ENCODE peak calls at places on chromosomes 7 and 10, in eight cellular contexts. M, Z, B, A, K, P, R and E are unnamed samples.

GRCh38 chr7:2172311-2173183 is 60.2 kb downstream of the MAD1L1 start:
- DNase-seq in Z (peak), M (no peak), B (peak), R (peak), A (peak), K (no peak), P (peak), E (no peak)

GRCh38 chr7:79199266-79199665 is 254.2 kb downstream of the MAGI2 start:
- DNase-seq in A (no peak), K (no peak), M (no peak), R (no peak), P (no peak), Z (no peak), B (no peak), E (no peak)

GRCh38 chr10:21972584-21972983 is 30.9 kb downstream of the DNAJC1 start:
- DNase-seq in M (no peak), P (no peak), K (no peak), Z (no peak), B (no peak), R (no peak), A (no peak), E (no peak)

GRCh38 chr7:1667566-1668485 is 2.3 kb upstream of the ELFN1 start:
- DNase-seq in B (no peak), R (no peak), A (no peak), M (peak), P (peak), K (peak), Z (no peak), E (no peak)

GRCh38 chr7:63025815-63026214 is 972.8 kb upstream of the ZNF722 start:
- DNase-seq in K (no peak), R (no peak), A (no peak), P (no peak), M (no peak), B (no peak), Z (no peak), E (no peak)

GRCh38 chr7:73799282-73800141 is 29.4 kb upstream of the CLDN3 start:
- DNase-seq in R (no peak), B (no peak), Z (no peak), A (no peak), K (no peak), P (no peak), M (no peak), E (no peak)

GRCh38 chr7:22726849-22727792 is at the start of gene IL6:
- DNase-seq in K (peak), P (peak), A (peak), B (peak), R (peak), Z (peak), M (peak), E (peak)

GRCh38 chr10:79078367-79079073 is 9.8 kb downstream of the ZMIZ1 start:
- DNase-seq in A (no peak), B (peak), M (no peak), Z (no peak), P (no peak), R (no peak), K (no peak), E (no peak)

GRCh38 chr10:120945801-120946302 is 94.7 kb downstream of the WDR11 start:
- DNase-seq in M (peak), K (no peak), B (peak), Z (no peak), P (no peak), R (no peak), A (no peak), E (no peak)

GRCh38 chr10:120691623-120692022 is 159.5 kb upstream of the WDR11 start:
- DNase-seq in P (no peak), A (no peak), Z (no peak), K (no peak), R (no peak), M (no peak), B (no peak), E (no peak)

GRCh38 chr10:116521424-116522305 is 24.1 kb upstream of the PNLIP start:
- DNase-seq in P (no peak), Z (no peak), B (peak), A (no peak), K (peak), M (no peak), R (peak), E (no peak)

GRCh38 chr7:31311465-31312074 is 29.0 kb downstream of the NEUROD6 start:
- DNase-seq in B (no peak), R (no peak), K (no peak), M (no peak), Z (no peak), A (no peak), P (no peak), E (no peak)

GRCh38 chr10:110530131-110530831 is 32.6 kb downstream of the DUSP5 start:
- DNase-seq in K (no peak), P (peak), M (no peak), Z (peak), R (peak), B (peak), A (no peak), E (no peak)

GRCh38 chr10:45466784-45467183 is 92.8 kb downstream of the ALOX5 start:
- DNase-seq in M (no peak), Z (no peak), K (no peak), P (no peak), B (no peak), A (no peak), R (no peak), E (no peak)

GRCh38 chr10:25678666-25679065 is 255.4 kb upstream of the MYO3A start:
- DNase-seq in P (no peak), R (no peak), M (no peak), A (no peak), K (no peak), B (no peak), Z (no peak), E (no peak)

GRCh38 chr7:91266931-91267557 is 2.8 kb downstream of the FZD1 start:
- DNase-seq in M (no peak), R (no peak), Z (no peak), B (no peak), K (no peak), A (no peak), P (no peak), E (no peak)

GRCh38 chr10:128646956-128647355 is 520.7 kb upstream of the MKI67 start:
- DNase-seq in B (no peak), M (no peak), P (no peak), R (no peak), A (no peak), Z (no peak), K (no peak), E (no peak)

GRCh38 chr7:110573862-110574528 is 516.9 kb upstream of the LRRN3 start:
- DNase-seq in B (peak), A (peak), Z (no peak), R (peak), P (no peak), K (no peak), M (no peak), E (peak)

GRCh38 chr7:110179037-110179436 is 911.9 kb upstream of the LRRN3 start:
- DNase-seq in B (no peak), K (no peak), A (no peak), P (no peak), R (no peak), M (no peak), Z (no peak), E (no peak)

GRCh38 chr10:51804861-51805260 is 105.5 kb upstream of the CSTF2T start:
- DNase-seq in A (no peak), B (peak), Z (no peak), K (no peak), P (no peak), R (peak), M (no peak), E (no peak)

GRCh38 chr10:131002031-131002861 is 309.3 kb downstream of the TCERG1L start:
- DNase-seq in R (no peak), Z (no peak), B (no peak), K (no peak), A (no peak), P (no peak), M (no peak), E (no peak)

GRCh38 chr7:44561962-44562621 is 11.6 kb downstream of the DDX56 start:
- DNase-seq in K (peak), R (peak), B (peak), Z (no peak), P (no peak), M (no peak), A (no peak), E (no peak)

GRCh38 chr10:18216482-18216881 is 76.3 kb downstream of the CACNB2 start:
- DNase-seq in K (no peak), Z (no peak), P (no peak), R (peak), M (no peak), B (no peak), A (no peak), E (no peak)

DNA sequence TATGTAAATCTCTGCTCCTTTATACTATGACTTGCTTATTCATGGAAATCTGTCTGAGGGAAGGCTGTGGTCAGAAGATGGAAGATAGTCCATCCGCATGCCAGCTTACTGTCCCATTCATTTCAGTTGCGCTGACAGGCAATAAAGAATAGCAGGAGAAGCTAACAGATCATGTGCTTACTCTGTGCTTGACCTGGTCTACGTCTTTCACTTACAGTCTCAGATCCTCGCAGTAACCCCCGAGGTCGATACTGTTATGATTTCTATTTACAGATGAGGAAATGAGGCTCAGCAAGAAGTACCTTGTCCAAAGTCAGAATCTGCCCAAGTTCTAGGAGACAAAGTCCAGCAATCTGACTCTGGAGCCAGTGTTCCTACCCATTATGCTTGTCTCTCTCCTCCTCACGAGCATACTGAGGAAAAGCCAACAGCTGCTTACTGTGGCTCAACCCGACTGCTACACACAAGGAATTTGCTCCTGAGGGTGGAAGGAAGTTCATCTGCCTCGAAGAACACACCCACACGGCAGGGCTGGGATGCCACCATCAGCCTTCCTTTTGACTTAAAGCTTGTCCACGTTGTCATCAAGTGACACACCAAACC is 74.2 kb downstream of the MINPP1 start:
- DNase-seq in K (no peak), M (no peak), R (peak), B (peak), Z (no peak), A (no peak), P (no peak), E (no peak)
- H3K4me3 ChIP-seq in K (no peak), M (no peak), R (no peak), B (no peak), Z (no peak), A (no peak), P (no peak), E (no peak)

GRCh38 chr10:132696204-132696603 is 89.7 kb downstream of the NKX6-2 start:
- DNase-seq in R (no peak), P (peak), B (no peak), A (no peak), Z (no peak), M (no peak), K (no peak), E (no peak)
- TF ChIP-seq CTCF in R (no peak), P (no peak), B (no peak), A (no peak), Z (no peak), M (no peak), K (no peak), E (no peak)

DNA sequence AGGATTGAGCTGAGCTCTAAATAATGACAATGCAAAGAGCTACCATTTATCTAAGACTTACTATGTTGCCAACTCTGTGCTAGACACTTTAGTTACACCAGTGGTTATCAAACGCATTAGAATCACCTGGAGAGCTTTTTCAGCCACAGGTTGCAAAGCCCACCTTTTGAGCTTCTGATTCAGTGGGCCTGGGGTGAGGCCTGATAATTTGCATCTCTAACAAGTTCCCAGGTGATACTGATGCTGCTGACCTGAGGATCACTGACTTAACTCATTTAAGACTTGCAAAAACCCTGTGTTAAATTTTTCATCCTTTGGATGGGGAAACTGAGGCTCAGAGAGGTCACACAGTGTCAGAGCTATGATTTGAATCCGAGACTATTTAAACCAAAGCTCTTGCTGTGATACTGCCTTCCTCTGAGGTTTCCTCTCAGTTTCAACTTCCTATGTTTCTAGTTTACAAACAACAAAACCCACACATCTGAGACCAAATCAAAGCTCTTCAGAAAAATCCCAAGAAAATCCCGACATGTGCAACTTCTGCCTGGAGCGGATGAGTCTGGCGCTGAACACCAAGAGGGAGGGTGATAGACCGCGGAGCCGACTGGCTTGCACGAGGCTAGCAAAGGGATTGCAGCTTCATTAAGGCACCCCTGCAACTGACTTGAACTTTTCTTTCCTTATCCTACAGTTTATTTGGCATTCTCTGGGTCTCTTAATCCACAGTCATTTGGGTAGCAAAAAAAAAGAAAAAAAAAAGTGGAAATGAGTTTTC is 124.9 kb downstream of the CYP26A1 start:
- DNase-seq in Z (no peak), R (peak), K (no peak), M (no peak), P (no peak), A (no peak), B (peak), E (no peak)
- H3K4me3 ChIP-seq in Z (no peak), R (peak), K (no peak), M (peak), P (peak), A (peak), B (no peak), E (peak)

DNA sequence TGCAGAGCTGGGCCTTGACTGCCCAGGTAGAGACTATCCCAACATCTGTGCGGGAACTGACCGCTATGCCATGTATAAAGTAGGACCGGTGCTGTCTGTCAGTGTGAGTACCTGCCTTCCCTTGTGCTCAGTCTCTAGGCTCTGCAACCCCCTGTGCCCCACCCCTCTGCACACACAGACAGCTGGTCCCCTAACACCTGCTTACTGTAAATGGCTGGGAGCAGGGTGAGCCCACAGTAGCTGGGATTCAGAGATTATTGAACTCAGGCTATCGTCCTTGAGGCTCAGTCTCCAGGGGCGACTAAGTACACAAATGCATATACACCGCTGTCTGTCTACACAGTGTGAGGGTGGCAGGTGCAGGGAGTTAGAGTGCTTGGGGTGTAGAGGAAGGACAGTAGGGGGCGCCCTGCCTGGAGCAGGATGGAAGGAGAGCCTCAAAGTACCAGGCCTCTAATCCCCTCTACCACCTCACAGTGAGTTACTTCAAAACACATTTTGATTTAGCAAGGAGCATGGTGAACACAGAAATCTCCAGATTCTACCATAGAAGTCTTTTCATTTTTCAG is 12.9 kb downstream of the UPP1 start:
- DNase-seq in K (no peak), A (no peak), B (no peak), P (no peak), Z (no peak), R (no peak), M (no peak), E (no peak)
- TF ChIP-seq CTCF in K (peak), A (peak), B (peak), P (peak), Z (no peak), R (peak), M (no peak), E (peak)

GRCh38 chr7:27176343-27176731 is 2.2 kb upstream of the HOXA10 start:
- DNase-seq in Z (no peak), K (no peak), M (peak), B (no peak), R (no peak), P (no peak), A (no peak), E (no peak)
- H3K4me3 ChIP-seq in Z (no peak), K (no peak), M (peak), B (no peak), R (no peak), P (no peak), A (peak), E (peak)

DNA sequence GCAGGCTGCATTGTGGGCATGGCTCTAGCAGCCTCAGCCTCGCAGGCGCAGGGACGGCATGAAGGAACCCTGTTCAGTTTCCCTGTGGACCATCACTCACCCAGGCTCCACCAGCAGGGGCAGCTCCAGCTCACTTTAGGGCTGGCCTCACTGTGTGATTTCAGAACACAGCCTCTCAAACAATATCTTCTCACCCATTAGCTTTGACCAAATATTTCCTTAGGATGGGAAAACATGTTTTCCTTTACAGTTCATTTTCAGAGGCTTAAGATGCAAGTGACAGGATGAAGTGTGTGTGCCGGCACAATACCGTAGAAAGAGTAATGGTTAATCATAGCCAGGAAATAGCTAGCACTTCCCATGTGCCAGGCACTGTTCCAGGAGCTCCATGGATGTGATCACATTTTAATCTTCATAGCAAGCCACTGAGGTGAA is 58.2 kb downstream of the LANCL2 start:
- DNase-seq in B (no peak), M (no peak), Z (no peak), P (no peak), A (no peak), K (no peak), R (peak), E (no peak)
- TF ChIP-seq CTCF in B (no peak), M (no peak), Z (no peak), P (no peak), A (peak), K (no peak), R (peak), E (peak)

DNA sequence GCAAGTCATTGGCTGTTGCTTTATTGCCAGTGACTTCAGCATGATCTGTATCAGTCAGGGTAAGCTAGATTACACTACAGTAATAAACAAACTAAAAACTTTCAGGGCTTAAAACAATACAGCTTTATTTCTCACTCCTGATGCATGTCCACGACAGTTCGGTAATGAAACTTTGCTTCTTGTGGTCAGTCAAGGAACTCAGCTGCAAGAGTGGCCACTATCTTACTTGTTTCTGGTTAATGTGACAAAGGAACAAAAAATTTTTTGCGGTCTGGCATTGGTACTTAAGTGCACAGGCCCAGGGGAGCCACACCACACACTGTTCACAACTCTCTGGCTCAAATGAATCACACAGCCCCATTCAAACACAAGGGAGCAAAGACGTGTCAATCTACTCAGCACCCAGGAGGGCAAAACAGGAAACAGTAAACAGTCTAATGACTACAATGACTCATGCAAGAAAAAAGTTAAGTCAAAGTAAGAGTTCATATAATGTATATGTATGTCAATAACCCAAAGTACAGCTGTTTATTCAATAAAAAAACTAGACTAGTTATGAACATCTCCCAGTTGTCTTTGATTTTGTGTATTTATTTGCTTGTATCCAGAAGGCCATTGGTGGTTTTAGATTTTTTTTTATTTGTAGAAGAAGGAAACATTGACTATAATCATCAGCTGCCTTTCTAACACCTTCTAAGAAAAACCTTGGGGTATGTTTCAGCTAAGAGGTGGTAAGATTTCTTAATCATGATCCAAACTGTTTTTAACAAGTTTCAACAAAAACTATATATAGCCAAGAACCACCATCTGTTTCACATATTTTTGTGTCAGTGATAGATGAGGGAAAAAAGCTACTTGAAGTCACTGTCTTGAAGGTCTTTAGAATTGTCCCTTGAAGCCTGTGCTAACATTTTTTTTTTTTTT is 134.4 kb upstream of the FAM3C start:
- DNase-seq in P (no peak), A (peak), B (peak), M (no peak), K (no peak), R (peak), Z (no peak), E (peak)
- H3K4me3 ChIP-seq in P (no peak), A (no peak), B (no peak), M (no peak), K (no peak), R (no peak), Z (no peak), E (no peak)